ENCODE peak calls at places on chromosome 12, in five cellular contexts. J is ACHN, I is M059J, O is RPMI8226, M is left ventricle myocardium superior. E is an unnamed sample.

GRCh38 chr12:96828169-96828789 is 78.8 kb upstream of the NEDD1 start:
- DNase-seq in J (no peak), O (no peak), I (no peak), M (no peak), E (no peak)

GRCh38 chr12:128259556-128260070 is 7.4 kb upstream of the TMEM132C start:
- DNase-seq in J (peak), O (peak), I (no peak), M (peak), E (peak)

GRCh38 chr12:107277850-107278249 is 184.5 kb upstream of the CRY1 start:
- DNase-seq in J (no peak), I (peak), M (no peak), O (no peak), E (peak)

GRCh38 chr12:65728913-65729793 is 95.1 kb upstream of the HMGA2 start:
- DNase-seq in M (no peak), J (no peak), O (no peak), I (peak), E (peak)

GRCh38 chr12:93733358-93733757 is 56.2 kb downstream of the CRADD start:
- DNase-seq in I (no peak), J (no peak), M (peak), O (no peak), E (no peak)

GRCh38 chr12:75656650-75657049 is 145.2 kb upstream of the KRR1 start:
- DNase-seq in I (peak), O (no peak), J (peak), M (no peak), E (no peak)

GRCh38 chr12:74689071-74689655 is 151.5 kb downstream of the ATXN7L3B start:
- DNase-seq in I (peak), O (peak), J (peak), M (no peak), E (peak)

GRCh38 chr12:46212108-46212982 is 56.5 kb downstream of the SLC38A1 start:
- DNase-seq in I (no peak), O (no peak), M (no peak), J (no peak), E (no peak)

GRCh38 chr12:19129121-19129485 is 430 bp upstream of the PLEKHA5 start:
- DNase-seq in J (no peak), M (no peak), I (peak), O (no peak), E (no peak)

GRCh38 chr12:2936301-2936700 is 22.9 kb upstream of the TEAD4 start:
- DNase-seq in O (no peak), M (no peak), J (no peak), I (no peak), E (no peak)